ENCODE peak calls at places on chromosome 2, in five cellular contexts. I, N, A, C and W are unnamed samples.
A peak's percentile ranks its signal among the peaks of the same experiment; 100 is the strongest.

GRCh38 chr2:23385351-23385747 is 370 bp downstream of the KLHL29 start:
- DNase-seq in I (peak; percentile 56), N (peak; percentile 17), A (no peak), C (no peak), W (no peak)

GRCh38 chr2:625415-626135 is 51.6 kb downstream of the TMEM18 start:
- DNase-seq in I (no peak), N (no peak), A (no peak), C (no peak), W (no peak)

GRCh38 chr2:177640423-177640822 is 247.8 kb downstream of the AGPS start:
- DNase-seq in I (no peak), N (no peak), A (no peak), C (no peak), W (no peak)

GRCh38 chr2:207073791-207074678 is 91.7 kb downstream of the KLF7 start:
- DNase-seq in I (no peak), N (no peak), A (no peak), C (peak; percentile 45), W (no peak)

GRCh38 chr2:72112981-72113846 is 34.4 kb downstream of the CYP26B1 start:
- DNase-seq in I (no peak), N (no peak), A (no peak), C (peak; percentile 10), W (no peak)

GRCh38 chr2:150030440-150030839 is 442.9 kb upstream of the MMADHC start:
- DNase-seq in I (no peak), N (no peak), A (no peak), C (no peak), W (no peak)

GRCh38 chr2:6880200-6880733 is 2.7 kb downstream of the RSAD2 start:
- DNase-seq in I (no peak), N (no peak), A (no peak), C (no peak), W (no peak)

GRCh38 chr2:23636412-23636811 is 251.4 kb downstream of the KLHL29 start:
- DNase-seq in I (no peak), N (no peak), A (no peak), C (no peak), W (no peak)

GRCh38 chr2:58428286-58428552 is 187.1 kb upstream of the FANCL start:
- DNase-seq in I (no peak), N (no peak), A (no peak), C (no peak), W (no peak)

GRCh38 chr2:83103602-83104001 is 1355.5 kb downstream of the SUCLG1 start:
- DNase-seq in I (no peak), N (peak; percentile 66), A (no peak), C (no peak), W (no peak)

GRCh38 chr2:116669782-116670181 is 1144.7 kb upstream of the DDX18 start:
- DNase-seq in I (no peak), N (no peak), A (no peak), C (no peak), W (no peak)

GRCh38 chr2:68653538-68653982 is 10.2 kb downstream of the PROKR1 start:
- DNase-seq in I (peak; percentile 82), N (no peak), A (no peak), C (no peak), W (no peak)

GRCh38 chr2:120995656-120996190 is 260.1 kb downstream of the GLI2 start:
- DNase-seq in I (no peak), N (no peak), A (no peak), C (no peak), W (no peak)